ENCODE peak calls at places on chromosomes 2 and 18, in ten cellular contexts. L, F, N, R, Z, B, P, C, J and E are unnamed samples.
A peak's percentile ranks its signal among the peaks of the same experiment; 100 is the strongest.

GRCh38 chr2:136383161-136383560 is 265.2 kb upstream of the CXCR4 start:
- DNase-seq in F (no peak), C (no peak), P (no peak), J (no peak), L (no peak), N (no peak), R (no peak), B (no peak), Z (no peak), E (no peak)

GRCh38 chr2:113965644-113966043 is 75.8 kb downstream of the ACTR3 start:
- DNase-seq in R (no peak), J (peak; percentile 44), Z (peak; percentile 51), C (no peak), N (peak; percentile 6), F (no peak), P (peak; percentile 64), L (peak; percentile 77), B (no peak), E (peak; percentile 15)

GRCh38 chr2:199457147-199458016 is at the start of gene SATB2:
- DNase-seq in N (peak; percentile 51), L (peak; percentile 33), Z (peak; percentile 44), P (peak; percentile 46), B (no peak), C (peak; percentile 38), R (no peak), F (peak; percentile 75), J (peak; percentile 37), E (no peak)

GRCh38 chr2:223860809-223861738 is 23.7 kb upstream of the AP1S3 start:
- DNase-seq in C (no peak), L (no peak), J (peak; percentile 74), B (no peak), P (no peak), R (no peak), Z (no peak), N (no peak), F (peak; percentile 48), E (no peak)

GRCh38 chr2:238361877-238362276 is 41.6 kb downstream of the TRAF3IP1 start:
- DNase-seq in R (no peak), B (no peak), L (no peak), F (no peak), C (no peak), P (no peak), Z (no peak), J (no peak), N (no peak), E (no peak)

GRCh38 chr2:113175101-113175628 is 1.4 kb downstream of the PSD4 start:
- DNase-seq in J (no peak), Z (no peak), L (no peak), P (peak; percentile 47), C (peak; percentile 72), R (peak; percentile 30), B (no peak), N (no peak), F (no peak), E (no peak)

GRCh38 chr2:158810761-158811470 is 15.8 kb downstream of the DAPL1 start:
- DNase-seq in L (no peak), Z (no peak), B (no peak), C (no peak), N (no peak), P (no peak), J (no peak), R (no peak), F (no peak), E (no peak)

GRCh38 chr2:196307775-196308174 is 136.4 kb upstream of the STK17B start:
- DNase-seq in C (no peak), N (no peak), P (no peak), F (no peak), J (no peak), L (no peak), B (no peak), R (no peak), Z (no peak), E (no peak)

GRCh38 chr2:96506016-96506906 is 1.1 kb upstream of the NEURL3 start:
- DNase-seq in J (no peak), C (no peak), B (no peak), R (no peak), F (no peak), L (no peak), Z (no peak), N (no peak), P (no peak), E (no peak)

GRCh38 chr2:100757621-100758394 is 62.1 kb upstream of the NPAS2 start:
- DNase-seq in P (no peak), N (no peak), Z (no peak), L (peak; percentile 89), J (peak; percentile 85), F (peak; percentile 62), B (no peak), C (no peak), R (no peak), E (no peak)

GRCh38 chr2:66507673-66508127 is 72.8 kb downstream of the MEIS1 start:
- DNase-seq in P (no peak), F (no peak), C (no peak), N (no peak), L (no peak), J (no peak), R (no peak), B (no peak), Z (peak; percentile 56), E (peak; percentile 67)

GRCh38 chr2:235666240-235666781 is 172.5 kb downstream of the AGAP1 start:
- DNase-seq in C (no peak), F (peak; percentile 63), J (peak; percentile 79), L (peak; percentile 86), Z (peak; percentile 58), P (no peak), B (no peak), R (no peak), N (peak; percentile 65), E (peak; percentile 57)

GRCh38 chr2:10548626-10549025 is 100.5 kb upstream of the ODC1 start:
- DNase-seq in N (no peak), B (no peak), C (no peak), J (no peak), R (no peak), F (no peak), Z (peak; percentile 71), P (no peak), L (no peak), E (no peak)

GRCh38 chr2:10346929-10347558 is 44.3 kb downstream of the HPCAL1 start:
- DNase-seq in F (no peak), Z (no peak), L (no peak), R (no peak), N (no peak), J (no peak), C (no peak), P (no peak), B (no peak), E (no peak)

GRCh38 chr2:49834433-49834832 is 680.1 kb upstream of the FSHR start:
- DNase-seq in B (no peak), N (no peak), F (no peak), J (no peak), R (no peak), C (no peak), L (no peak), Z (no peak), P (no peak), E (no peak)

GRCh38 chr2:99775585-99775984 is 285.8 kb upstream of the REV1 start:
- DNase-seq in R (no peak), P (no peak), Z (no peak), F (peak; percentile 17), L (no peak), J (no peak), C (no peak), N (no peak), B (no peak), E (no peak)

GRCh38 chr2:54572636-54573531 is 116.8 kb downstream of the SPTBN1 start:
- DNase-seq in Z (no peak), L (no peak), J (peak; percentile 87), N (no peak), F (no peak), B (no peak), C (peak; percentile 41), P (no peak), R (no peak), E (no peak)

GRCh38 chr2:215299337-215299859 is 12.5 kb upstream of the ATIC start:
- DNase-seq in Z (no peak), N (no peak), L (peak; percentile 15), R (no peak), B (no peak), C (no peak), J (no peak), P (no peak), F (no peak), E (no peak)

GRCh38 chr18:54888933-54889332 is 60.7 kb downstream of the RAB27B start:
- DNase-seq in J (peak; percentile 56), P (no peak), N (no peak), B (no peak), Z (no peak), L (no peak), C (no peak), F (peak; percentile 18), R (no peak), E (no peak)